ENCODE peak calls at places on chromosomes 4 and X, in nine cellular contexts. D is DMS153, C is RPMI7951, Z is KG1, Y is fibroblast of lung, F is mesendoderm, O is RWPE1, Q is type B pancreatic cell, G is NCI-H187. I is an unnamed sample.

GRCh38 chr4:120694973-120695372 is 227.6 kb downstream of the PRDM5 start:
- DNase-seq in D (no peak), C (peak; percentile 81), Z (no peak), Y (peak; percentile 87), F (no peak), O (peak; percentile 54), Q (no peak), G (no peak), I (peak; percentile 53)

GRCh38 chrX:17174671-17175070 is 200.3 kb upstream of the NHS start:
- DNase-seq in D (no peak), C (peak; percentile 1), Z (no peak), Y (peak; percentile 20), F (no peak), O (no peak), Q (no peak), G (no peak), I (no peak)

GRCh38 chrX:69362889-69363288 is 141.2 kb upstream of the NALF2 start:
- DNase-seq in D (no peak), C (peak; percentile 74), Z (no peak), Y (peak; percentile 47), F (no peak), O (no peak), Q (no peak), G (no peak), I (no peak)

GRCh38 chrX:40415675-40416074 is 165.1 kb upstream of the ATP6AP2 start:
- DNase-seq in D (no peak), C (peak; percentile 10), Z (no peak), Y (no peak), F (no peak), O (no peak), Q (no peak), G (no peak), I (no peak)

GRCh38 chrX:109537324-109537665 is 651 bp downstream of the NXT2 start:
- DNase-seq in D (no peak), C (peak; percentile 39), Z (peak; percentile 1), Y (peak; percentile 78), F (no peak), O (peak; percentile 29), Q (no peak), G (no peak), I (no peak)

GRCh38 chrX:39869846-39870601 is 227.7 kb downstream of the BCOR start:
- DNase-seq in D (no peak), C (peak; percentile 94), Z (peak; percentile 22), Y (peak; percentile 25), F (no peak), O (peak; percentile 57), Q (no peak), G (no peak), I (peak; percentile 91)

GRCh38 chrX:54248309-54248708 is 65.3 kb upstream of the FAM120C start:
- DNase-seq in D (peak; percentile 12), C (peak; percentile 18), Z (no peak), Y (peak; percentile 31), F (peak; percentile 18), O (peak; percentile 4), Q (no peak), G (no peak), I (peak; percentile 31)

GRCh38 chr4:21882050-21882839 is 66.3 kb downstream of the KCNIP4 start:
- DNase-seq in D (no peak), C (no peak), Z (no peak), Y (peak; percentile 17), F (no peak), O (no peak), Q (no peak), G (no peak), I (no peak)

GRCh38 chr4:185565696-185566095 is 30.4 kb upstream of the PDLIM3 start:
- DNase-seq in D (no peak), C (no peak), Z (no peak), Y (no peak), F (no peak), O (no peak), Q (no peak), G (no peak), I (no peak)

GRCh38 chr4:121041307-121042090 is 30.8 kb downstream of the NDNF start:
- DNase-seq in D (no peak), C (no peak), Z (no peak), Y (no peak), F (peak; percentile 72), O (no peak), Q (no peak), G (no peak), I (no peak)

GRCh38 chrX:71657267-71657666 is 10.1 kb upstream of the LOC101059915 start:
- DNase-seq in D (no peak), C (no peak), Z (no peak), Y (no peak), F (no peak), O (no peak), Q (no peak), G (no peak), I (no peak)

GRCh38 chr4:148216866-148217814 is 225.1 kb downstream of the NR3C2 start:
- DNase-seq in D (no peak), C (peak; percentile 30), Z (no peak), Y (peak; percentile 3), F (no peak), O (no peak), Q (no peak), G (no peak), I (no peak)

GRCh38 chr4:14532436-14532835 is 469.8 kb upstream of the CPEB2 start:
- DNase-seq in D (peak; percentile 73), C (no peak), Z (no peak), Y (no peak), F (no peak), O (no peak), Q (no peak), G (peak; percentile 66), I (no peak)

GRCh38 chr4:101232074-101232776 is 115.1 kb downstream of the PPP3CA start:
- DNase-seq in D (no peak), C (peak; percentile 54), Z (no peak), Y (peak; percentile 83), F (no peak), O (peak; percentile 44), Q (no peak), G (no peak), I (peak; percentile 70)

GRCh38 chrX:129523076-129524055 is at the start of gene SMARCA1:
- DNase-seq in D (no peak), C (peak; percentile 54), Z (no peak), Y (peak; percentile 70), F (peak; percentile 77), O (peak; percentile 28), Q (peak; percentile 77), G (no peak), I (peak; percentile 34)

GRCh38 chr4:127309360-127310095 is 323.2 kb upstream of the INTU start:
- DNase-seq in D (no peak), C (peak; percentile 61), Z (no peak), Y (peak; percentile 91), F (no peak), O (peak; percentile 2), Q (no peak), G (no peak), I (peak; percentile 23)

GRCh38 chr4:118398226-118399090 is 45.7 kb upstream of the PRSS12 start:
- DNase-seq in D (no peak), C (no peak), Z (peak; percentile 68), Y (no peak), F (no peak), O (no peak), Q (no peak), G (no peak), I (no peak)

GRCh38 chr4:187227907-187228699 is 504.4 kb upstream of the FAT1 start:
- DNase-seq in D (no peak), C (no peak), Z (no peak), Y (no peak), F (peak; percentile 22), O (peak; percentile 28), Q (no peak), G (no peak), I (no peak)

GRCh38 chr4:46277165-46277951 is 112.6 kb downstream of the GABRA2 start:
- DNase-seq in D (no peak), C (no peak), Z (no peak), Y (no peak), F (no peak), O (no peak), Q (no peak), G (no peak), I (no peak)